ENCODE peak calls at places on chromosomes 2 and 18, in five cellular contexts. F, D, U, M and V are unnamed samples.

GRCh38 chr2:106272202-106272807 is 78.2 kb upstream of the UXS1 start:
- DNase-seq in F (peak), M (no peak), U (peak), D (no peak), V (no peak)

GRCh38 chr2:43057742-43058706 is 168.4 kb downstream of the ZFP36L2 start:
- DNase-seq in F (no peak), M (no peak), U (no peak), D (no peak), V (no peak)

GRCh38 chr2:37156857-37157714 is at the start of gene EIF2AK2:
- DNase-seq in F (peak), D (peak), U (peak), M (peak), V (peak)

GRCh38 chr2:241128266-241128665 is 21.0 kb downstream of the PASK start:
- DNase-seq in F (no peak), M (no peak), D (no peak), U (no peak), V (no peak)

GRCh38 chr18:3593381-3593903 is 143.5 kb downstream of the TGIF1 start:
- DNase-seq in M (peak), D (no peak), F (peak), U (no peak), V (peak)

GRCh38 chr2:127413782-127414743 is 4.2 kb upstream of the PROC start:
- DNase-seq in D (peak), F (no peak), M (peak), U (no peak), V (peak)

GRCh38 chr2:15189236-15189635 is 371.9 kb downstream of the NBAS start:
- DNase-seq in D (no peak), M (no peak), F (peak), U (no peak), V (peak)

GRCh38 chr2:57207191-57207590 is 839.4 kb upstream of the VRK2 start:
- DNase-seq in F (no peak), D (no peak), U (no peak), M (no peak), V (no peak)

GRCh38 chr2:239075918-239076727 is 228.2 kb downstream of the TWIST2 start:
- DNase-seq in M (no peak), F (no peak), U (no peak), D (no peak), V (no peak)

GRCh38 chr2:46495347-46496030 is 16.1 kb downstream of the TMEM247 start:
- DNase-seq in U (no peak), M (no peak), F (no peak), D (no peak), V (peak)

GRCh38 chr2:58347810-58348209 is 106.7 kb upstream of the FANCL start:
- DNase-seq in U (no peak), D (no peak), F (no peak), M (no peak), V (no peak)

GRCh38 chr2:137675584-137676327 is 288.5 kb upstream of the HNMT start:
- DNase-seq in M (no peak), D (no peak), F (no peak), U (no peak), V (no peak)

GRCh38 chr2:99198103-99198841 is 17.3 kb downstream of the MRPL30 start:
- DNase-seq in U (no peak), D (no peak), M (no peak), F (no peak), V (no peak)

GRCh38 chr2:195657634-195658540 is 861 bp downstream of the SLC39A10 start:
- DNase-seq in M (peak), F (peak), D (peak), U (peak), V (peak)

GRCh38 chr2:38097611-38098350 is 21.8 kb upstream of the CYP1B1 start:
- DNase-seq in D (no peak), M (peak), F (no peak), U (no peak), V (peak)

GRCh38 chr18:50038448-50038847 is 156.5 kb downstream of the MYO5B start:
- DNase-seq in M (peak), U (peak), F (no peak), D (peak), V (peak)

GRCh38 chr2:23636412-23636811 is 251.4 kb downstream of the KLHL29 start:
- DNase-seq in D (no peak), M (peak), U (no peak), F (peak), V (peak)

GRCh38 chr2:199310654-199311275 is 147.0 kb downstream of the SATB2 start:
- DNase-seq in U (no peak), F (no peak), M (no peak), D (no peak), V (no peak)

GRCh38 chr2:160156084-160156483 is 44.0 kb downstream of the ITGB6 start:
- DNase-seq in D (no peak), M (no peak), U (no peak), F (peak), V (peak)

GRCh38 chr2:73268831-73269685 is 15.2 kb downstream of the FBXO41 start:
- DNase-seq in F (peak), U (peak), M (peak), D (no peak), V (no peak)

GRCh38 chr2:32758232-32758631 is 130.4 kb downstream of the TTC27 start:
- DNase-seq in D (no peak), U (no peak), F (no peak), M (no peak), V (no peak)

GRCh38 chr2:216651370-216651881 is 18.2 kb downstream of the IGFBP2 start:
- DNase-seq in U (no peak), M (peak), D (peak), F (no peak), V (peak)

GRCh38 chr2:127709336-127709735 is 8.0 kb downstream of the SFT2D3 start:
- DNase-seq in U (no peak), M (no peak), D (no peak), F (no peak), V (no peak)

GRCh38 chr2:46268196-46268595 is 29.0 kb upstream of the EPAS1 start:
- DNase-seq in M (peak), D (no peak), U (peak), F (no peak), V (no peak)

GRCh38 chr2:239960929-239961661 is 64.0 kb downstream of the NDUFA10 start:
- DNase-seq in U (peak), F (no peak), M (no peak), D (no peak), V (no peak)

GRCh38 chr18:12027480-12027879 is 46.2 kb downstream of the IMPA2 start:
- DNase-seq in F (no peak), D (no peak), M (no peak), U (no peak), V (no peak)

GRCh38 chr18:25278415-25278814 is 73.6 kb downstream of the ZNF521 start:
- DNase-seq in D (no peak), F (no peak), M (no peak), U (no peak), V (peak)

GRCh38 chr18:47343291-47343690 is 91.8 kb upstream of the SKOR2 start:
- DNase-seq in F (no peak), D (no peak), M (no peak), U (no peak), V (no peak)

GRCh38 chr18:8607776-8608682 is 1.2 kb upstream of the RAB12 start:
- DNase-seq in M (no peak), F (no peak), D (no peak), U (peak), V (peak)

GRCh38 chr2:45102579-45103117 is 93.4 kb upstream of the SIX2 start:
- DNase-seq in F (no peak), D (no peak), U (no peak), M (no peak), V (no peak)

GRCh38 chr2:112160591-112161250 is 22.5 kb downstream of the FBLN7 start:
- DNase-seq in F (no peak), D (no peak), M (no peak), U (no peak), V (no peak)

GRCh38 chr2:150136407-150136806 is 351.1 kb downstream of the RND3 start:
- DNase-seq in F (no peak), U (no peak), M (no peak), D (no peak), V (peak)

GRCh38 chr2:44838116-44838790 is 103.2 kb upstream of the SIX3 start:
- DNase-seq in U (peak), M (no peak), D (no peak), F (no peak), V (no peak)

GRCh38 chr2:111029135-111029927 is 91.4 kb upstream of the BCL2L11 start:
- DNase-seq in M (no peak), F (peak), U (no peak), D (no peak), V (no peak)

GRCh38 chr2:240889601-240890560 is 6.1 kb downstream of the MAB21L4 start:
- DNase-seq in F (no peak), U (no peak), M (no peak), D (no peak), V (no peak)

GRCh38 chr2:63851912-63852311 is 10.2 kb downstream of the UGP2 start:
- DNase-seq in F (no peak), D (no peak), M (no peak), U (no peak), V (no peak)

GRCh38 chr2:55043841-55044240 is 6.4 kb downstream of the RTN4 start:
- DNase-seq in U (no peak), F (no peak), D (no peak), M (no peak), V (no peak)

GRCh38 chr2:55048925-55049793 is 1.1 kb downstream of the RTN4 start:
- DNase-seq in F (peak), U (peak), D (peak), M (peak), V (peak)

GRCh38 chr2:55047677-55048299 is 2.5 kb downstream of the RTN4 start:
- DNase-seq in M (peak), U (peak), F (no peak), D (no peak), V (peak)

GRCh38 chr2:55048514-55048924 is 1.7 kb downstream of the RTN4 start:
- DNase-seq in U (peak), F (peak), D (no peak), M (peak), V (peak)

DNA sequence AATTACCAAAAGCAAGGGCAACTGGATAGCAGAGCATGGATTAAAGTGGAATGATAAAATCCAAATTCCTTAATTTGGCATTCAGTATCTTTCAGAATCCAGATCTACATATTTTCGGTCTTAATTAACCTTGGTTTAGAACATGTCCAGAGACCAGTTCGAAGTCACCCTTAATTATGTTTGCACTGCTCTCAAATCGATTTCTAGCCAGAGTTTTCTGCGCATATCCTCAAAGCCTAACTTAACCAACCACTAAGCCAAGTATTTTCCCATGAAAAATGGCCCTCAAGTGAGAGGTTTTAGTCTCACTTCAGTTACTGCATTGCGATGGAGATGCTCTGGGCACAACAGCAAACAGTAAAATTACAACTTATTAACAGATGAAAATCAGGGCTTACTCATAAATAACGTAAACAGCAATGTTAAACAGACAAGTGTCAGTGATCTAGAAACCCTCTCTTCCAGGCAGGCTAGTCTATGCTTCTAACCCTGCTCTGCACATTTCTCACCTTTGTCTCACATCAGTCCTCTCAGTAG is 4.5 kb downstream of the RTN4 start:
- DNase-seq in D (no peak), M (no peak), U (no peak), F (no peak), V (no peak)
- H3K4me3 ChIP-seq in D (peak), M (peak), U (no peak), F (peak), V (peak)

GRCh38 chr18:48642503-48642902 is 103.7 kb downstream of the CTIF start:
- DNase-seq in D (no peak), U (no peak), M (no peak), F (no peak), V (no peak)

GRCh38 chr18:48641981-48642380 is 103.2 kb downstream of the CTIF start:
- DNase-seq in U (no peak), M (no peak), F (no peak), D (no peak), V (no peak)

GRCh38 chr18:48638896-48639771 is 100.3 kb downstream of the CTIF start:
- DNase-seq in F (no peak), M (no peak), U (no peak), D (no peak), V (no peak)

GRCh38 chr18:48639772-48640432 is 101.1 kb downstream of the CTIF start:
- DNase-seq in U (peak), D (no peak), F (peak), M (no peak), V (no peak)

DNA sequence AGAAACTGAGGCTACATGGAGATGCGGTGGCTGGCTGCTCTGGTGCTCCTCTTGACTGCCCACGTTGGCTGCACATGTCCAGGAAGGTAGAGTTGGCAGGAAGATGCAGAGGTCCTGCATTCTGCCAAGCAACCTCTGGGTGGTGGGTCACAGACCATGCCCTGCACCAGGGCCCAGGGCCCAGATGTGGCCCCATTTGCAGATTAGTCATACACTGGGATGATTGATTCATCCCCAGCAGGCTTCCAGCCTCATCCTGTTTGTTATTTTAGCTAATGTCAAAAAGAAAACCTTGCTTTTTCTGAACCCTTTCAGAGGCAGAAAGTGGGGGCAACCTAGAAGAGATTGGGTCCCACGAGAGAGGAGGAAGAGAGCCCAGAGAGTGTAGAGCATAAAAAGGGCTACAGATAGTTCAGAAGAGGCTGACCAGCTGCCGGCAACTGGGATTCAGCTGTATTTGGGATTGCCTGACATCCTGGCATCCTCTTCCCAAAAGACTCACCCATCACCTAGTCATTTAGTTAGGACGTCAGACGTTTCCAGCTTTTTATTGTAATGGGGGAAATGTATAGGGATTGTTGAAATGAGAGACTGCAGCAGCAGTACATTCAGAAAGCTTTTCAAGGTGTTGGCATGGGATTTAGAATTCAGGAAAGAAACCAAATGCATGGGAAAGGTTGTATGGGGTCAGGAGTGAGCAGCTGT is 101.9 kb downstream of the CTIF start:
- DNase-seq in F (no peak), D (no peak), M (no peak), U (no peak), V (no peak)
- TF ChIP-seq CTCF in F (no peak), D (no peak), M (no peak), U (no peak), V (no peak)

DNA sequence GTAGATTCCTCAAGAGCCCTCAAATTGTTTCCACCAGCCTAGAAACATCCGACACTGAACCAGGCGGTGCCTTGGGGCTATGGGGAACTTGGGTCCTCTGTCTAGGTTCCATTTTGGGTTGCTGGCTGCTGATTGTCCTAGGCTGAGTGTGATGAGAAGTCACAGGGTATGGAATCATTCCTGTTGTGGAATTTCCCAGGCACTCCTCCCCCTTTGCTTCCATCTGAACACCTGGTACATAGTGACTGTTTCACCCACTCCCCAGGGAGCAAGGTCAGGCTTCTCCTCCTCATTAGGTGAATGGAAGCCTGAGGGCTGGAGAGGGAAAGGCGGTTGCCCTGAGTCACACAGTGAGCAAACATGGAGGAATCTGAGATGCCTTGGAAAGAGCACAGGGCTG is 4.5 kb downstream of the KIF3C start:
- DNase-seq in F (no peak), M (no peak), U (no peak), D (no peak), V (no peak)
- H3K4me3 ChIP-seq in F (peak), M (no peak), U (no peak), D (no peak), V (no peak)

GRCh38 chr2:69192176-69192945 is 179.4 kb downstream of the ANTXR1 start:
- DNase-seq in M (no peak), D (no peak), F (peak), U (no peak), V (no peak)
- TF ChIP-seq CTCF in M (no peak), D (no peak), F (peak), U (no peak), V (no peak)